ENCODE peak calls at places on chromosome 1, in eight cellular contexts. M is omental fat pad, D is IMR-90, H is cardiac muscle cell, L is nephron progenitor cell, E is Peyer's patch, U is AG10803, A is OCI-LY7. O is an unnamed sample.

GRCh38 chr1:156910309-156910782 is 10.1 kb upstream of the LRRC71 start:
- DNase-seq in D (no peak), E (peak), L (peak), A (peak), U (no peak), M (no peak), H (peak), O (peak)

GRCh38 chr1:174215766-174216165 is 56.4 kb downstream of the RABGAP1L start:
- DNase-seq in U (no peak), M (no peak), A (no peak), H (no peak), E (no peak), D (no peak), L (no peak), O (no peak)

GRCh38 chr1:181106022-181106312 is 17.5 kb downstream of the IER5 start:
- DNase-seq in H (no peak), A (no peak), M (no peak), U (no peak), E (no peak), L (no peak), D (no peak), O (no peak)

GRCh38 chr1:59113876-59114457 is 182.9 kb upstream of the FGGY start:
- DNase-seq in E (no peak), U (no peak), L (no peak), M (no peak), D (no peak), H (no peak), A (no peak), O (no peak)

GRCh38 chr1:30407030-30407861 is 316.1 kb downstream of the MATN1 start:
- DNase-seq in A (no peak), H (no peak), M (no peak), L (no peak), E (peak), U (no peak), D (no peak), O (no peak)

GRCh38 chr1:174605198-174605597 is 157.4 kb downstream of the GPR52 start:
- DNase-seq in M (no peak), L (no peak), H (no peak), E (no peak), D (no peak), U (no peak), A (peak), O (no peak)

GRCh38 chr1:4975856-4976255 is 321.4 kb downstream of the AJAP1 start:
- DNase-seq in U (no peak), E (no peak), A (no peak), L (no peak), M (no peak), D (no peak), H (no peak), O (no peak)

GRCh38 chr1:100700586-100700985 is 19.0 kb upstream of the VCAM1 start:
- DNase-seq in L (no peak), A (no peak), D (peak), E (no peak), U (no peak), H (no peak), M (no peak), O (no peak)

GRCh38 chr1:51915958-51916357 is 37.4 kb upstream of the NRDC start:
- DNase-seq in L (no peak), H (no peak), M (no peak), E (no peak), D (no peak), A (no peak), U (peak), O (no peak)

GRCh38 chr1:19529570-19530145 is 44.3 kb upstream of the CAPZB start:
- DNase-seq in A (no peak), E (no peak), M (no peak), D (peak), U (no peak), L (no peak), H (no peak), O (no peak)

GRCh38 chr1:230166366-230167132 is 99.5 kb downstream of the GALNT2 start:
- DNase-seq in H (no peak), E (no peak), D (no peak), A (no peak), U (no peak), M (no peak), L (no peak), O (no peak)

GRCh38 chr1:36924282-36924791 is 110.0 kb downstream of the GRIK3 start:
- DNase-seq in A (peak), D (peak), U (peak), H (peak), M (no peak), L (peak), E (no peak), O (peak)

GRCh38 chr1:30159015-30159414 is 564.4 kb downstream of the MATN1 start:
- DNase-seq in A (no peak), H (no peak), M (no peak), D (no peak), U (no peak), L (no peak), E (no peak), O (no peak)

GRCh38 chr1:67610450-67610849 is 74.6 kb upstream of the GADD45A start:
- DNase-seq in H (no peak), A (no peak), U (no peak), E (no peak), L (no peak), D (no peak), M (no peak), O (no peak)

GRCh38 chr1:162297208-162297607 is 79.4 kb downstream of the SPATA46 start:
- DNase-seq in M (no peak), U (no peak), D (no peak), H (peak), E (no peak), L (no peak), A (no peak), O (no peak)

GRCh38 chr1:11970441-11971185 is 9.6 kb upstream of the MFN2 start:
- DNase-seq in E (no peak), H (no peak), A (no peak), M (no peak), U (no peak), D (no peak), L (no peak), O (no peak)

GRCh38 chr1:186643600-186643999 is 36.6 kb downstream of the PTGS2 start:
- DNase-seq in U (peak), A (no peak), D (peak), E (no peak), L (no peak), H (no peak), M (no peak), O (peak)

GRCh38 chr1:111904478-111905218 is 84.8 kb downstream of the KCND3 start:
- DNase-seq in M (no peak), D (peak), U (peak), L (peak), A (no peak), E (no peak), H (peak), O (no peak)

GRCh38 chr1:208525417-208525816 is 281.2 kb upstream of the PLXNA2 start:
- DNase-seq in H (no peak), E (no peak), M (no peak), A (no peak), L (no peak), U (no peak), D (no peak), O (no peak)

GRCh38 chr1:21900766-21901472 is 36.2 kb downstream of the HSPG2 start:
- DNase-seq in M (no peak), L (no peak), E (no peak), D (no peak), H (no peak), A (no peak), U (no peak), O (no peak)

GRCh38 chr1:26221094-26221493 is 12.9 kb upstream of the CEP85 start:
- DNase-seq in E (no peak), U (no peak), L (no peak), A (no peak), D (no peak), H (no peak), M (no peak), O (no peak)

GRCh38 chr1:46983416-46983815 is 40.1 kb upstream of the CYP4X1 start:
- DNase-seq in U (no peak), H (peak), E (no peak), L (no peak), D (no peak), M (no peak), A (no peak), O (no peak)

GRCh38 chr1:117067528-117068370 is 7.6 kb downstream of the TTF2 start:
- DNase-seq in U (peak), E (no peak), H (peak), D (peak), L (peak), M (no peak), A (peak), O (peak)

GRCh38 chr1:33659641-33660040 is 187.2 kb downstream of the ZSCAN20 start:
- DNase-seq in L (no peak), D (no peak), A (no peak), E (no peak), M (no peak), U (no peak), H (no peak), O (no peak)

GRCh38 chr1:160659566-160659965 is 12.7 kb upstream of the SLAMF1 start:
- DNase-seq in D (no peak), E (no peak), U (no peak), L (no peak), M (no peak), A (no peak), H (no peak), O (no peak)

GRCh38 chr1:181469829-181470228 is 13.5 kb upstream of the CACNA1E start:
- DNase-seq in E (no peak), M (no peak), L (no peak), D (peak), U (peak), A (no peak), H (peak), O (peak)

GRCh38 chr1:207902566-207902965 is 8.4 kb downstream of the CD34 start:
- DNase-seq in D (no peak), M (no peak), E (no peak), H (no peak), U (no peak), A (no peak), L (no peak), O (no peak)

GRCh38 chr1:165143437-165144065 is 213.0 kb downstream of the LMX1A start:
- DNase-seq in H (peak), L (peak), U (no peak), D (no peak), E (no peak), A (peak), M (no peak), O (peak)
- TF ChIP-seq CTCF in H (peak), L (peak), U (peak), D (peak), E (peak), A (peak), M (no peak), O (peak)

DNA sequence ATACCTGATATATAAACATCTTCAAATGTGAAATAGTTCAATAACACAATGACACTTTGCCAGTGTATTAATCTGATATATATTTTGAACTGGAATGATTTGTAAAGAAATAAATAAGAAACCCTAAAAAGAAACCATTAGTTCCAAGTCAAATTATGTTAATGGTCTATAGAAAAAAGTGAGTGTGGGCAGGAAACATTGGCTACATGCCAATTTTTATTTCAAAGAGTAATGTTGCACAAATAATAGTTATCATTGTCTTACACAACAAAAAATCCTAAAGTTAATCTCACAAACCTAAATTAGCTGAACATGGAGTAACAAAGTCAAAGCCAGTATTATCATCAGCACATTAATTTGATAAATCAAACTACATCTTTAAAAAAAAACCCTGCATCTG is 37.9 kb upstream of the BATF3 start:
- DNase-seq in D (no peak), H (no peak), U (no peak), M (no peak), L (no peak), A (no peak), E (no peak), O (no peak)
- TF ChIP-seq CTCF in D (no peak), H (no peak), U (no peak), M (no peak), L (no peak), A (no peak), E (no peak), O (no peak)

GRCh38 chr1:65577278-65577677 is 156.8 kb downstream of the LEPR start:
- DNase-seq in L (no peak), E (no peak), A (no peak), D (no peak), U (no peak), H (no peak), M (no peak), O (no peak)

GRCh38 chr1:65584399-65584798 is 163.9 kb downstream of the LEPR start:
- DNase-seq in M (no peak), H (no peak), L (no peak), E (no peak), A (no peak), U (no peak), D (no peak), O (no peak)

DNA sequence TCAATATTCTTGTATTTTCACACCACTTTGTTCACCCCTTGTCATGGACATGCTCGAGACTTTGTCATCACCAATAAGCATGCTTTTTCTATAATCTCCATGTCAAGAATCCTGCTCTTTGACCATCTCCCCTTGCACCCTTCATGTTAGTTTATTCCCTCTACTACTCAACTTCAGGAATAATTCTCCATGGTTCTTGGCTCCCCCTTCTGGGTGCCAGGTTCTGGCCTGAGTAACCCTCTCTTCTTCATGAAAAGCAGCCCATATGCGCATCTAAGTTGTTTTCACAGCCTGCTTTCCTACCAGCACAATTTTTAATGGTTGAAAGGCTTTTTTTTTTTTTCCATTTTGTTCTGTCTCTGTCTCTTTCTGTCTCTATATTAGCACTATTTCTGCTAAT is 160.7 kb downstream of the LEPR start:
- DNase-seq in U (peak), A (no peak), H (no peak), D (no peak), L (no peak), E (no peak), M (no peak), O (peak)
- TF ChIP-seq CTCF in U (peak), A (no peak), H (peak), D (peak), L (no peak), E (no peak), M (no peak), O (no peak)

GRCh38 chr1:154716614-154717372 is 108.8 kb upstream of the ADAR start:
- DNase-seq in E (no peak), M (no peak), U (no peak), D (no peak), H (no peak), A (no peak), L (no peak), O (no peak)
- TF ChIP-seq CTCF in E (no peak), M (no peak), U (no peak), D (no peak), H (no peak), A (no peak), L (no peak), O (no peak)